ENCODE peak calls at places on chromosomes 13 and 19, in four cellular contexts. One of them, this sample, is unnamed.
A peak's percentile ranks its signal among the peaks of the same experiment; 100 is the strongest.

GRCh38 chr13:59475911-59476310 is 687.8 kb downstream of the DIAPH3 start:
- DNase-seq in breast epithelium: no peak
- DNase-seq in suprapubic skin: no peak
- DNase-seq in sigmoid colon: no peak
- DNase-seq in this sample: no peak

GRCh38 chr19:42185281-42185680 is 32.2 kb downstream of the DEDD2 start:
- DNase-seq in breast epithelium: no peak
- DNase-seq in suprapubic skin: no peak
- DNase-seq in sigmoid colon: no peak
- DNase-seq in this sample: no peak

GRCh38 chr13:31538067-31539042 is 201.0 kb upstream of the RXFP2 start:
- DNase-seq in breast epithelium: no peak
- DNase-seq in suprapubic skin: no peak
- DNase-seq in sigmoid colon: no peak
- DNase-seq in this sample: no peak

GRCh38 chr13:113972451-113973217 is 1.2 kb downstream of the C13orf46 start:
- DNase-seq in breast epithelium: no peak
- DNase-seq in suprapubic skin: peak; percentile 59
- DNase-seq in sigmoid colon: peak; percentile 54
- DNase-seq in this sample: no peak

GRCh38 chr19:33514885-33515485 is 6.6 kb downstream of the PEPD start:
- DNase-seq in breast epithelium: no peak
- DNase-seq in suprapubic skin: peak; percentile 74
- DNase-seq in sigmoid colon: peak; percentile 78
- DNase-seq in this sample: no peak

GRCh38 chr13:92403606-92404005 is 823.0 kb upstream of the GPC6 start:
- DNase-seq in breast epithelium: no peak
- DNase-seq in suprapubic skin: no peak
- DNase-seq in sigmoid colon: no peak
- DNase-seq in this sample: no peak

GRCh38 chr19:16447015-16447384 is 24.8 kb downstream of the EPS15L1 start:
- DNase-seq in breast epithelium: peak; percentile 45
- DNase-seq in suprapubic skin: peak; percentile 88
- DNase-seq in sigmoid colon: peak; percentile 86
- DNase-seq in this sample: no peak

GRCh38 chr13:79225487-79226232 is 180.4 kb downstream of the RBM26 start:
- DNase-seq in breast epithelium: no peak
- DNase-seq in suprapubic skin: no peak
- DNase-seq in sigmoid colon: no peak
- DNase-seq in this sample: no peak

GRCh38 chr13:111033172-111034133 is 81.7 kb upstream of the ARHGEF7 start:
- DNase-seq in breast epithelium: no peak
- DNase-seq in suprapubic skin: no peak
- DNase-seq in sigmoid colon: no peak
- DNase-seq in this sample: no peak

GRCh38 chr19:8069116-8069973 is 16.8 kb downstream of the CCL25 start:
- DNase-seq in breast epithelium: no peak
- DNase-seq in suprapubic skin: no peak
- DNase-seq in sigmoid colon: no peak
- DNase-seq in this sample: no peak

GRCh38 chr13:77860621-77861020 is 58.0 kb downstream of the EDNRB start:
- DNase-seq in breast epithelium: no peak
- DNase-seq in suprapubic skin: no peak
- DNase-seq in sigmoid colon: no peak
- DNase-seq in this sample: no peak

GRCh38 chr19:6164906-6165531 is 29.6 kb downstream of the ACSBG2 start:
- DNase-seq in breast epithelium: no peak
- DNase-seq in suprapubic skin: no peak
- DNase-seq in sigmoid colon: no peak
- DNase-seq in this sample: no peak

GRCh38 chr13:31035162-31035951 is 102.9 kb downstream of the TEX26 start:
- DNase-seq in breast epithelium: no peak
- DNase-seq in suprapubic skin: no peak
- DNase-seq in sigmoid colon: no peak
- DNase-seq in this sample: no peak

GRCh38 chr13:110015253-110015652 is 228.9 kb upstream of the IRS2 start:
- DNase-seq in breast epithelium: peak; percentile 47
- DNase-seq in suprapubic skin: no peak
- DNase-seq in sigmoid colon: no peak
- DNase-seq in this sample: no peak

GRCh38 chr19:54893406-54893805 is 12.5 kb upstream of the NCR1 start:
- DNase-seq in breast epithelium: no peak
- DNase-seq in suprapubic skin: no peak
- DNase-seq in sigmoid colon: no peak
- DNase-seq in this sample: no peak

GRCh38 chr13:113158946-113159345 is 498 bp downstream of the PROZ start:
- DNase-seq in breast epithelium: no peak
- DNase-seq in suprapubic skin: no peak
- DNase-seq in sigmoid colon: no peak
- DNase-seq in this sample: no peak

GRCh38 chr19:5751709-5752108 is 31.3 kb downstream of the CATSPERD start:
- DNase-seq in breast epithelium: no peak
- DNase-seq in suprapubic skin: no peak
- DNase-seq in sigmoid colon: no peak
- DNase-seq in this sample: no peak

GRCh38 chr13:34842466-34842865 is 99.6 kb upstream of the NBEA start:
- DNase-seq in breast epithelium: no peak
- DNase-seq in suprapubic skin: no peak
- DNase-seq in sigmoid colon: no peak
- DNase-seq in this sample: no peak

GRCh38 chr13:107025991-107026390 is 458.1 kb upstream of the ARGLU1 start:
- DNase-seq in breast epithelium: peak; percentile 54
- DNase-seq in suprapubic skin: no peak
- DNase-seq in sigmoid colon: no peak
- DNase-seq in this sample: no peak

GRCh38 chr13:24984134-24984533 is 111.8 kb upstream of the PABPC3 start:
- DNase-seq in breast epithelium: no peak
- DNase-seq in suprapubic skin: no peak
- DNase-seq in sigmoid colon: no peak
- DNase-seq in this sample: no peak

GRCh38 chr13:105527127-105527526 is 1008.3 kb downstream of the EFNB2 start:
- DNase-seq in breast epithelium: no peak
- DNase-seq in suprapubic skin: no peak
- DNase-seq in sigmoid colon: no peak
- DNase-seq in this sample: no peak

GRCh38 chr19:11152318-11153062 is 3.1 kb downstream of the SPC24 start:
- DNase-seq in breast epithelium: peak; percentile 84
- DNase-seq in suprapubic skin: peak; percentile 88
- DNase-seq in sigmoid colon: peak; percentile 97
- DNase-seq in this sample: no peak
- TF ChIP-seq POLR2AphosphoS5 in breast epithelium: peak; percentile 77
- TF ChIP-seq POLR2AphosphoS5 in suprapubic skin: peak; percentile 32
- TF ChIP-seq POLR2AphosphoS5 in sigmoid colon: peak; percentile 60
- TF ChIP-seq POLR2AphosphoS5 in this sample: peak; percentile 77

DNA sequence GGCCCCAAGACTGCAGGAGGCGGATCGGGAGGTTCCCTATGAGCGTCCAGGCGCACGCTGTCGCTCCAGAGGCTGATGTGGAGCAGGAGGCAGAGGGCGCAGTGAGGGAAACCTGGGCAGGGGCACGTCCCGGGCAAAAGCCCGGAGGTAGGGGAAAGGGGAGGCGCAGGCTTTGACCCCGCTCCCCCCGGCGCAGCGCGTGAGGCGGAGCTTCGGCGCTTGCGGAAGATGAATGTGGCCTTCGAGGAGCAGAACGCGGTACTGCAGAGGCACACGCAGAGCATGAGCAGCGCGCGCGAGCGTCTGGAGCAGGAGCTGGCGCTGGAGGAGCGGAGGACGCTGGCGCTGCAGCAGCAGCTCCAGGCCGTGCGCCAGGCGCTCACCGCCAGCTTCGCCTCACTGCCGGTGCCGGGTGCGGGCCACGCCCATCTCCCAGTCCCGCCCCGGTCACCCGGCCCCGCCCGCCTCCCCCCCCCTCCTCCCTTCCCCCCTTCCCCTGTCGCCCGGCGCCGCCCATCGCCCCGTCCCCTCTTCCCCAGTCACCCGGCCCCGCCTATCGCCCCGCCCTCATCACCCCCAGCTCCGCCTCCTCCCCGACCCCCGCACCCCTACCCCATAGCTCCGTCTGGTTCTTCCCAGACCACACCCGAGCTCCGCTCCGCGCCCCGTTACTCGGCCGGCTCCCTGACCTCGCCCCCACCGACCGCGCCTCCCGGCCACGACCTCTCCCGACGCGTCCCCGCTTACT is 4.1 kb downstream of the HMG20B start:
- DNase-seq in breast epithelium: no peak
- DNase-seq in suprapubic skin: peak; percentile 71
- DNase-seq in sigmoid colon: peak; percentile 91
- DNase-seq in this sample: no peak
- TF ChIP-seq POLR2A in breast epithelium: no peak
- TF ChIP-seq POLR2A in suprapubic skin: no peak
- TF ChIP-seq POLR2A in sigmoid colon: no peak
- TF ChIP-seq POLR2A in this sample: no peak

DNA sequence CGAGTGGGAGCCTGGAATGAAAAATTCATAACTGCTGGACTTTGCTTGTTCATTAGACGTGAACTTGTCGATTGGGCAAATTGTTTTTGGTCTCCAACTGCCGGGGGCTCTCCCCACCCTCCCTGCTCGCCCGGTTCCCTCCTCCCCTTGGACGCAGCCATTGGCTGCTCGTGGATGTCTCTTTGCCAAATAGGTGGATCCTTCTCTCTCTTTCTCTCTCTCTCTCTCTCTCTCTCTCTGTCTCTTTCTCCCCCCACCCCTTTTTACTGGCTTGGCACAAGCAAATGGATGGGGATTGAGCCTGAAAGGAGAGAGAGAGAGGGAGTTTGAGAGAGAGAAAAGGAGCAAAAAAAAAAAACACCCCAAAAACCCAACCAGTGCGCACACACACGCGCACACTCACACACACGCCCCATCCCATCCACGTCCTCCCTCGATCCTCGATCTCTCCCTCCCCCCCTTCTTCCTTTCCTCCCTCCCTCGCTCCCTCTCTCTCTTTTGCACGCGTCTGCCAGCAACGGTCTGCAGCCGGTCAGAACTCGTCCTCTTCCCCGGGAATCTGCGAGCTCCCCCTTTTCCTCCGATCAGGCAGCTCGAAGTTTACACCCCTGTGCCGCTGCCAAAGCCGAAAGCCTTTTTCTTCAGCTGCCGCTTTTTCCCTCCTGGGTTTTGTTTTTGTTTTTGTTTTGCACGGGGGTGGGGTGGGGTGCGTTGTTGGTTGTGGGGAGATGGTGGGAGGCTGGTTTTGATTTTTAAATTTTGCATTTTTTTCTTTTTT is 27.8 kb downstream of the NFIX start:
- DNase-seq in breast epithelium: peak; percentile 93
- DNase-seq in suprapubic skin: peak; percentile 93
- DNase-seq in sigmoid colon: peak; percentile 97
- DNase-seq in this sample: peak; percentile 96
- TF ChIP-seq POLR2AphosphoS5 in breast epithelium: peak; percentile 80
- TF ChIP-seq POLR2AphosphoS5 in suprapubic skin: peak; percentile 55
- TF ChIP-seq POLR2AphosphoS5 in sigmoid colon: peak; percentile 28
- TF ChIP-seq POLR2AphosphoS5 in this sample: peak; percentile 71

GRCh38 chr19:14530505-14530904 is 1.1 kb downstream of the TECR start:
- DNase-seq in breast epithelium: no peak
- DNase-seq in suprapubic skin: no peak
- DNase-seq in sigmoid colon: no peak
- DNase-seq in this sample: no peak

GRCh38 chr19:14526423-14526822 is 3.0 kb upstream of the TECR start:
- DNase-seq in breast epithelium: no peak
- DNase-seq in suprapubic skin: no peak
- DNase-seq in sigmoid colon: no peak
- DNase-seq in this sample: no peak

GRCh38 chr19:14528419-14529253 is 758 bp upstream of the TECR start:
- DNase-seq in breast epithelium: peak; percentile 34
- DNase-seq in suprapubic skin: no peak
- DNase-seq in sigmoid colon: peak; percentile 75
- DNase-seq in this sample: peak; percentile 96

GRCh38 chr19:14530005-14530348 is 583 bp downstream of the TECR start:
- DNase-seq in breast epithelium: peak; percentile 44
- DNase-seq in suprapubic skin: peak; percentile 87
- DNase-seq in sigmoid colon: no peak
- DNase-seq in this sample: no peak

DNA sequence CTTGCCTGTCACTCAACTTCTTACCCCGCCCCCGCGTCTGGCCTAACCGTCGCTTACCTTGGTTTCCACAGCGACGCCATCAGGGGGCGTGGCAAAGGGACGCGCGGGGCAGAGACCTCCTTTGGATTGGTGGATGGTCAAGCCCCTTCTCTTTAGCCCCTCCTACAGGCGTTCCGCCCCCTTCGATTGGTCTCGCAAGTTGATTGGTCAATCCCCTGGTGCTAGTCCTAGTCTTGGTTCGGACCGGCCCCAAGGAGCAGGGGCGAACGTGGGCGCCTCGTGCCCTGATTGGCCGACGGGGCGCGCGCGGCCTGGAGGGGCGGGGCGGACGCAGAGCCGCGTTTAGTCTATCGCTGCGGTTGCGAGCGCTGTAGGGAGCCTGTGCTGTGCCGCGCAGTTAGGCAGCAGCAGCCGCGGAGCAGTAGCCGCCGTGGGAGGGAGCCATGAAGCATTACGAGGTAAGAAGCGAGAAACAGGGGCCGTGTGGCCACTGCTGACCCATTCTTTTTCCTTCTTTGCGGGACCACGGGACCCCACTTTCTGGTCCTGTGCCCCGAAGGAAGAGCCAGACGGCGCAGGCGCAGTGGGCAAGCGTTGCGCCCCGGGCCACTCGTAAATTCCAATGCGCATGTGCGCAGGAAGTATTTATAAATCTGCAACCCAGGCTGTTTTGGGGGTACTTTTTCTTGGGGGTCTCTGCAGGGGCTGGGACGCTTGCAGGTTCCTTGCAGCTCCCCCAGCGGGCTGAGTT is at the start of gene TECR:
- DNase-seq in breast epithelium: peak; percentile 100
- DNase-seq in suprapubic skin: peak; percentile 100
- DNase-seq in sigmoid colon: peak; percentile 100
- DNase-seq in this sample: peak; percentile 100
- TF ChIP-seq POLR2A in breast epithelium: peak; percentile 94
- TF ChIP-seq POLR2A in suprapubic skin: peak; percentile 93
- TF ChIP-seq POLR2A in sigmoid colon: peak; percentile 91
- TF ChIP-seq POLR2A in this sample: peak; percentile 97

GRCh38 chr19:40610396-40611064 is 9.4 kb downstream of the LTBP4 start:
- DNase-seq in breast epithelium: peak; percentile 70
- DNase-seq in suprapubic skin: peak; percentile 90
- DNase-seq in sigmoid colon: peak; percentile 83
- DNase-seq in this sample: no peak

GRCh38 chr19:40611096-40611495 is 9.9 kb downstream of the LTBP4 start:
- DNase-seq in breast epithelium: no peak
- DNase-seq in suprapubic skin: no peak
- DNase-seq in sigmoid colon: no peak
- DNase-seq in this sample: no peak

GRCh38 chr19:40607898-40608621 is 6.9 kb downstream of the LTBP4 start:
- DNase-seq in breast epithelium: no peak
- DNase-seq in suprapubic skin: no peak
- DNase-seq in sigmoid colon: peak; percentile 66
- DNase-seq in this sample: no peak

GRCh38 chr19:40608957-40609356 is 7.8 kb downstream of the LTBP4 start:
- DNase-seq in breast epithelium: no peak
- DNase-seq in suprapubic skin: no peak
- DNase-seq in sigmoid colon: no peak
- DNase-seq in this sample: no peak

GRCh38 chr19:40609561-40610395 is 8.6 kb downstream of the LTBP4 start:
- DNase-seq in breast epithelium: peak; percentile 88
- DNase-seq in suprapubic skin: peak; percentile 98
- DNase-seq in sigmoid colon: peak; percentile 96
- DNase-seq in this sample: no peak
- TF ChIP-seq POLR2AphosphoS5 in breast epithelium: no peak
- TF ChIP-seq POLR2AphosphoS5 in suprapubic skin: peak; percentile 13
- TF ChIP-seq POLR2AphosphoS5 in sigmoid colon: peak; percentile 30
- TF ChIP-seq POLR2AphosphoS5 in this sample: no peak

This sample was measured in vagina.